ENCODE peak calls at places on chromosomes 2 and 18, in four cellular contexts. S, Y, R and A are unnamed samples.
A peak's percentile ranks its signal among the peaks of the same experiment; 100 is the strongest.

GRCh38 chr18:49690307-49690706 is 123.0 kb downstream of the ACAA2 start:
- DNase-seq in S (no peak), Y (peak; percentile 95), R (no peak), A (peak; percentile 97)

GRCh38 chr2:149329470-149330126 is 789 bp upstream of the LYPD6 start:
- DNase-seq in S (peak; percentile 40), Y (peak; percentile 73), R (no peak), A (peak; percentile 14)

GRCh38 chr18:55862693-55863485 is 274.9 kb upstream of the TCF4 start:
- DNase-seq in S (no peak), Y (peak; percentile 51), R (no peak), A (no peak)

GRCh38 chr18:5630057-5630765 is 86.4 kb upstream of the EPB41L3 start:
- DNase-seq in S (peak; percentile 84), Y (peak; percentile 68), R (no peak), A (no peak)

GRCh38 chr2:24875272-24875671 is 44.8 kb downstream of the ADCY3 start:
- DNase-seq in S (no peak), Y (peak; percentile 56), R (no peak), A (no peak)

GRCh38 chr2:100178085-100178788 is 35.8 kb upstream of the AFF3 start:
- DNase-seq in S (no peak), Y (peak; percentile 22), R (no peak), A (peak; percentile 5)

GRCh38 chr2:214543386-214543955 is 132.6 kb downstream of the VWC2L start:
- DNase-seq in S (no peak), Y (peak; percentile 61), R (no peak), A (peak; percentile 26)

GRCh38 chr18:70641156-70641775 is 352.4 kb downstream of the SOCS6 start:
- DNase-seq in S (no peak), Y (no peak), R (no peak), A (no peak)

GRCh38 chr2:69685321-69686048 is 41.9 kb upstream of the AAK1 start:
- DNase-seq in S (no peak), Y (peak; percentile 60), R (no peak), A (no peak)

DNA sequence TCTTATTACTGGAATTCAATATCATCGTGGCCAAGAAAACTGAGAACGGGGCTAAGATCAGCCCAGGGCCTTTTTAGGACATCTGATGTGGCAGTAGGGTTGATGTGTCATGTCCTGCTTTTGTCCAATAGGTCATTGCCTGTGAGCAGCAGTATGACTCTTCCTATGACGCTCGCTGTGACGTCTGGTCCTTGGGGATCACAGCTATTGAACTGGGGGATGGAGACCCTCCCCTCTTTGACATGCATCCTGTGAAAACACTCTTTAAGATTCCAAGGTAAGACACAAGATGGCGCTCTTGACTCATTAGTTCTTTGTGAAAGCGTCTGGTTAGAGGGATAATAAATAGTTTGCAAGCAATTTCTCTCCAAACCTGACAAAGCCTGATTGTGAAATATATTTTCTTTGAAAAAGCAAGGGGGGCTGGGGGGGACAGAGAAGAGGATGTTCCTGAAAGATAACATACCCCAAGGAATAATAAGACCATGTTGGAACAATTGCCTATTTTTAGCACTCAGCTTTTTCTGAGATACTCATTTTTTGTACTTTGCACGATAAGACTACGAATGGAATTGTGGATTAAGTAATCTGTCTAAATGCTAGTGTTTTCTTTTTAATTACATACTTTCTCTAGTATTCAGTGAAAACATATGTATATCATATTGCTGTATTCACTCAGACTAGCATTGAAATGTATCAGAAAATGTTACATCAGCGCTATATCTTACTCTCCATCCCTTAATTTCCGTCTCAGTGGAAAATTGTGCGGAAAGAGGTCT is 58.1 kb downstream of the MYO3B start:
- DNase-seq in S (no peak), Y (peak; percentile 52), R (no peak), A (no peak)
- H3K27ac ChIP-seq in S (no peak overlapping the region), Y (no peak overlapping the region), R (no peak overlapping the region), A (no peak overlapping the region)

GRCh38 chr2:207945201-207945600 is 80.1 kb downstream of the PLEKHM3 start:
- DNase-seq in S (no peak), Y (no peak), R (no peak), A (no peak)
- H3K27ac ChIP-seq in S (no peak overlapping the region), Y (no peak overlapping the region), R (no peak overlapping the region), A (no peak overlapping the region)

DNA sequence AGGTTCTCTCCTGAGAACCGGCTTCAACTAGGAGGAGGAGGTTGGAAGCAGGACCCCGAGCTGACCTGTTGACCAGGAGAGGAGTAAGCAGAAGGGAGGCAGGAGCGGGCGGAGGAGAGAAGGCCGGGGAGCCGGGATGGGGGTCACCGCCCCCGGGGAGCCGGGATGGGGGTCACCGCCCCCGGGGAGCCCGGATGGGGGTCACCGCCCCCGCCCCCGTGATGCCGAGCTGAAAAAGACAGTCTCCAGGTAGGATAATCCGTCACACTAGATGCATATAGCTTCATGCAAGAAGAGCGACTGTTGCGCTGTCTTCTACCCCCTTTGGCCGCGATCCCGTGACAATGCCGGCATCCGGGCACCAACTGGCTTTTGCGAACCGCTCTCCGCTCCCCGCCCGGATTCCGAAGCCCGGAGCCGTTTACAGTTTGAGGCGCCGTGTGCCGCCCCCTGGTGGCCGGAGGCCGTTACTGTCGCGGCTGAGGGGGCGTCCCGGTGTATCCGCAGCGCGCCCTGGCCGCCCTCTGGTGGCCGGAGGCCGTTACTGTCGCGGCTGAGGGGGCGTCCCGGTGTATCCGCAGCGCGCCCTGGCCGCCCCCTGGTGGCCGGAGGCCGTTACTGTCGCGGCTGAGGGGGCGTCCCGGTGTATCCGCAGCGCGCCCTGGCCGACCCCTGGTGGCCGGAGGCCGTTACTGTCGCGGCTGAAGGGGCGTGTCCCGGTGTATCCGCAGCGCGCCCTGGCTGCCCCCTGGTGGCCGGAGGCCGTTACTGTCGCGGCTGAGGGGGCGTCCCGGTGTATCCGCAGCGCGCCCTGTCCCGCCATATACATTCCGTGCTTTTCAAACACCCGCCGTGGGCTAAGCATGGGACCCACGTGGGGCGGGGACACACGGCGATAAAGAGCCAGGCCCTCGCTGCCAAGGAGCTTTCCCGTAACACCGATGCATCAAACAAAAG is 89.6 kb downstream of the ACTR3 start:
- DNase-seq in S (no peak), Y (no peak), R (no peak), A (no peak)
- H3K27ac ChIP-seq in S (no peak overlapping the region), Y (no peak overlapping the region), R (no peak overlapping the region), A (peak overlapping the region; percentile 72)

DNA sequence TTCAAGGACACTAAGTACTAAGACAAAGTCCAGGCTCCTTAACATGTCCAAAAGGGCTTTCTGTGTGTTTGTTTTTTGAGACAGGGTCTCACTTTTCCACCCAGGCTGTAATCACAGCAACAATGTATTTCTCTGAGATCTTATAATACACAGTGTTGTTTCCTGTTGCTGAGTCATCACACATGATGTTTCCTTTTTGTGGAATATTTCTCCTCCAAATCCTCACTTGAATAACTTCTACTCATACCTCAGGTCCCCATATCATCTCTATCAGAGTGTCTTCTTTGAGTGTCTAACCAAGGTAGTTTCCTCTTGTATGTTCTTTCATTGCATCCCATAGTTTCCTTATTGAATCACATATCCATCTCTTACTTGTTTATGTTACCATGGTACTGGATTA is 632.0 kb upstream of the PIK3C3 start:
- DNase-seq in S (no peak), Y (no peak), R (no peak), A (no peak)
- H3K27ac ChIP-seq in S (no peak overlapping the region), Y (no peak overlapping the region), R (peak overlapping the region; percentile 38), A (peak overlapping the region; percentile 96)

DNA sequence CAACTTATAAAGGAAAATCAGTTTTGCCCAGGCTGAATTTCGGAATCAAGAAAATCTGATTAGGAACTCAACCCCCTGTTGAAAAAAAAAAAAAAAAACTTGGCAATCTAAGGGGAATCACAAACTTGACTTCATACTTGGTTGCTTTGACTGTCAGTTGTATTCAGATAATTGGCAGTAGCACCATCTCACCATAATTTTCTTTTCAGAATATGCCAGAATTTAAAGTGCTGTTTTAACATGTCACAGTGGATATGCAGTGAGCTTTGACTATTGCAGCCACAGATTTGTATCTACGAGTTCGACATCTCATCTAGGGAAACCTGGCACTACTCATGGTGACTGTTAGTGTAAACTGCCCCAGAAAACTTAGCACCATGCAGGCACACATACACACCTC is 761.4 kb upstream of the KLHL29 start:
- DNase-seq in S (no peak), Y (no peak), R (no peak), A (no peak)
- H3K27ac ChIP-seq in S (no peak overlapping the region), Y (no peak overlapping the region), R (no peak overlapping the region), A (no peak overlapping the region)